ENCODE peak calls at places on chromosomes 6 and 20, in five cellular contexts. Q is neural progenitor cell, N is prostate gland, U is choroid plexus epithelial cell, T is dorsolateral prefrontal cortex. B is an unnamed sample.

GRCh38 chr20:19047951-19048296 is 164.5 kb upstream of the SLC24A3 start:
- DNase-seq in Q (no peak), N (peak; percentile 19), U (no peak), T (no peak), B (no peak)

GRCh38 chr6:125995972-125996580 is 9.7 kb downstream of the TRMT11 start:
- DNase-seq in Q (peak; percentile 77), N (peak; percentile 26), U (peak; percentile 81), T (no peak), B (peak; percentile 66)

GRCh38 chr6:33724281-33725023 is 13.0 kb upstream of the UQCC2 start:
- DNase-seq in Q (no peak), N (no peak), U (no peak), T (no peak), B (no peak)

GRCh38 chr6:159760602-159761057 is 1.2 kb upstream of the ACAT2 start:
- DNase-seq in Q (peak; percentile 85), N (no peak), U (peak; percentile 66), T (no peak), B (no peak)

GRCh38 chr6:145155411-145155810 is 579.9 kb downstream of the EPM2A start:
- DNase-seq in Q (no peak), N (no peak), U (no peak), T (no peak), B (no peak)

GRCh38 chr6:99458319-99458718 is 33.2 kb upstream of the PNISR start:
- DNase-seq in Q (peak; percentile 51), N (no peak), U (peak; percentile 64), T (no peak), B (no peak)

GRCh38 chr6:62285612-62286469 is at the start of gene KHDRBS2:
- DNase-seq in Q (peak; percentile 97), N (peak; percentile 41), U (no peak), T (peak; percentile 93), B (no peak)

GRCh38 chr6:158694913-158695312 is 45.1 kb downstream of the SYTL3 start:
- DNase-seq in Q (no peak), N (no peak), U (no peak), T (no peak), B (no peak)

GRCh38 chr6:4446982-4447381 is 311.6 kb upstream of the ECI2 start:
- DNase-seq in Q (no peak), N (no peak), U (peak; percentile 92), T (no peak), B (no peak)

GRCh38 chr20:6623989-6624388 is 143.5 kb upstream of the BMP2 start:
- DNase-seq in Q (peak; percentile 69), N (no peak), U (no peak), T (no peak), B (no peak)

GRCh38 chr6:168823397-168824020 is 382.5 kb downstream of the SMOC2 start:
- DNase-seq in Q (peak; percentile 71), N (no peak), U (no peak), T (no peak), B (no peak)

GRCh38 chr6:150813993-150814359 is 51.5 kb upstream of the MTHFD1L start:
- DNase-seq in Q (no peak), N (no peak), U (peak; percentile 30), T (no peak), B (no peak)

GRCh38 chr6:13794184-13794583 is 20.2 kb downstream of the MCUR1 start:
- DNase-seq in Q (no peak), N (no peak), U (peak; percentile 62), T (no peak), B (peak; percentile 48)

GRCh38 chr6:138571174-138571573 is 71.9 kb upstream of the NHSL1 start:
- DNase-seq in Q (no peak), N (no peak), U (no peak), T (no peak), B (no peak)

GRCh38 chr6:3405679-3406078 is 51.2 kb downstream of the SLC22A23 start:
- DNase-seq in Q (no peak), N (no peak), U (peak; percentile 82), T (no peak), B (no peak)

GRCh38 chr20:58111340-58112016 is 117.0 kb downstream of the ANKRD60 start:
- DNase-seq in Q (no peak), N (no peak), U (no peak), T (no peak), B (no peak)

GRCh38 chr20:32203556-32204484 is 3.7 kb downstream of the PLAGL2 start:
- DNase-seq in Q (no peak), N (peak; percentile 46), U (peak; percentile 36), T (no peak), B (no peak)

GRCh38 chr6:167673951-167674350 is 152.8 kb upstream of the AFDN start:
- DNase-seq in Q (no peak), N (no peak), U (no peak), T (no peak), B (no peak)

GRCh38 chr6:28710466-28711191 is 184.9 kb downstream of the GPX5 start:
- DNase-seq in Q (peak; percentile 49), N (no peak), U (peak; percentile 44), T (no peak), B (no peak)

GRCh38 chr6:148166339-148166949 is 176.2 kb upstream of the SASH1 start:
- DNase-seq in Q (peak; percentile 61), N (peak; percentile 22), U (peak; percentile 83), T (no peak), B (no peak)

GRCh38 chr6:151059612-151060095 is 180.1 kb upstream of the AKAP12 start:
- DNase-seq in Q (no peak), N (no peak), U (peak; percentile 66), T (no peak), B (no peak)

GRCh38 chr6:131014080-131014776 is 48.8 kb downstream of the EPB41L2 start:
- DNase-seq in Q (no peak), N (no peak), U (no peak), T (no peak), B (no peak)

GRCh38 chr6:84892666-84893065 is 128.3 kb upstream of the TBX18 start:
- DNase-seq in Q (no peak), N (no peak), U (peak; percentile 58), T (no peak), B (no peak)

GRCh38 chr6:56040271-56040670 is 164.9 kb upstream of the BMP5 start:
- DNase-seq in Q (no peak), N (no peak), U (peak; percentile 86), T (no peak), B (no peak)

GRCh38 chr6:30740993-30741784 is 1.3 kb downstream of the FLOT1 start:
- DNase-seq in Q (no peak), N (no peak), U (peak; percentile 22), T (no peak), B (no peak)

GRCh38 chr6:170024940-170025339 is 265.9 kb downstream of the DLL1 start:
- DNase-seq in Q (no peak), N (no peak), U (peak; percentile 42), T (no peak), B (no peak)

GRCh38 chr20:50487397-50487796 is 22.8 kb upstream of the PTPN1 start:
- DNase-seq in Q (no peak), N (no peak), U (no peak), T (no peak), B (no peak)

GRCh38 chr6:5665173-5665572 is 341.6 kb downstream of the NRN1 start:
- DNase-seq in Q (no peak), N (no peak), U (no peak), T (no peak), B (peak; percentile 59)

GRCh38 chr6:11140061-11140460 is 28.5 kb upstream of the ERVFRD-1 start:
- DNase-seq in Q (no peak), N (no peak), U (peak; percentile 24), T (no peak), B (no peak)

GRCh38 chr6:69846770-69847506 is 19.4 kb upstream of the COL19A1 start:
- DNase-seq in Q (no peak), N (no peak), U (peak; percentile 20), T (no peak), B (no peak)

GRCh38 chr6:31005249-31006020 is 4.8 kb upstream of the MUC22 start:
- DNase-seq in Q (no peak), N (no peak), U (no peak), T (no peak), B (no peak)

GRCh38 chr6:157974341-157974894 is 7.2 kb upstream of the SYNJ2 start:
- DNase-seq in Q (no peak), N (no peak), U (peak; percentile 52), T (no peak), B (no peak)

GRCh38 chr6:26323525-26324294 is 41.3 kb upstream of the BTN3A2 start:
- DNase-seq in Q (no peak), N (no peak), U (no peak), T (no peak), B (no peak)

GRCh38 chr6:111712398-111712797 is 106.7 kb upstream of the TRAF3IP2 start:
- DNase-seq in Q (no peak), N (no peak), U (peak; percentile 95), T (no peak), B (no peak)

GRCh38 chr6:47309326-47310130 is at the start of gene TNFRSF21:
- DNase-seq in Q (peak; percentile 96), N (peak; percentile 94), U (peak; percentile 94), T (peak; percentile 93), B (peak; percentile 82)
- H3K4me3 ChIP-seq in Q (peak within 1 kb of the TSS; percentile 73), N (peak within 1 kb of the TSS; percentile 58), U (peak within 1 kb of the TSS; percentile 88), T (peak within 1 kb of the TSS; percentile 83), B (peak within 1 kb of the TSS; percentile 49)

DNA sequence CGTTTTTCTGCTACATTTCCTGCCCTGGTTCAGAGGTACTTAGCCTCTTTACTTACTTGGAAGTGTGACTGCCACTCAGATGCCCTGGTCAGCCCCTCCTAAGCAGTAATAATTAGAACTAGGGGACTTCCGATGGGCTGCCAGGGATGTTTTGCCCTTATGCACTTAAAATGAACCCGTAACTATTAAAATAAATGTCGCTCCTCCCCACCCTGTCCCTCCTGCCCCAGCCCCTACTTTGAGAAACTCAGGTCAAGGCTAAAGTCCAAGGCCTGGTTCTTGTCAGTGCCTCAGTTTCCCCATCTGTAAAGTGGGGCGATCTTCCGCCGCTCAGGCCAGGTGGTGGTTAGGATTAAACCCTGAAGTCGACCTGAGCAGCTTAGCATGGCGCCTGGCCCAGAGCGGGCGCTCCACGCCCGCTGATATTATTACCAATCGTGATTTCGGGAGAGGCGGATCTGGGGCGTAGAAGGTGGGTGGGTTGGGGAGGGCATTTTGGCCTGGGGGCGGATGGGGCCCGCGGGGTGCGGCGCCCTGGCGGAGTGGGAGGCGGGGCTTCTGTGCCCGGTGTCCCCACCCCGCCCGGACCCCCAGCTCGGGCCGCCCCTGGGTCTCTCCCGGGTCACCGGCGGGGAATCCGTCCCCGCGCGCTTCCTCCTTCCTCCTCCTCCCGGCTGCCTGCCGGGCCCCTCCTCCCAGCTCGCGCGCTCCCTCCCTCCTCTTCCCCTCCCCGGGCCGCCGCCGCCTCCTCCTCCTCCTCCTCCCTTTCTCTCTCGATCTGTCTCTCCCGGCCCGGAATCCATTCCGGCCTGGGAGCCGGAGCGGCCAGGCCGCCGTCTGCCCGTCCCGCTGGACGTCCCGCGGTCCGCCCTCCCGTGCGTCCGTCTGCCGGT is at the start of gene SRC:
- DNase-seq in Q (peak; percentile 85), N (peak; percentile 84), U (peak; percentile 64), T (no peak), B (peak; percentile 80)
- H3K4me3 ChIP-seq in Q (peak within 1 kb of the TSS; percentile 78), N (peak within 1 kb of the TSS; percentile 70), U (peak within 1 kb of the TSS; percentile 64), T (peak within 1 kb of the TSS; percentile 63), B (peak within 1 kb of the TSS; percentile 60)

DNA sequence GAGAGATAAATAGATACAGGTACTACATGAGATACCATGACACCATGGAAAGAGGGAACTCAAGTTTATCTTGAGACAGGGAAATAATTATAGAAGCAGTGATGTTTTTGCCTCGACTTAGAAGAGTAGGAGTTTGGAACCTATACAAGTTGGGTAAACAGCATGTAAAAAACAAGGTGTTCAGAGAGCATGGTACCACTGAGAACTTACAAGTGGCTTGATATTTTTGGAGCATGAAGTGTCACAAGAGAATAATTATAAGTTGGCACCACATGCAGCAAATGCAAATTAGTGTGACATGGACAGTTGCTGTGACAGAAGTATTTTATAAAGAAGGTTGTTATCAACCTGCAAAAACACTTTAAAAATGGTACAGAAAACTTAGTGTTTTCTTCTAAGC is 47.1 kb upstream of the SCAF8 start:
- DNase-seq in Q (no peak), N (no peak), U (no peak), T (no peak), B (no peak)
- H3K4me3 ChIP-seq in Q (no peak overlapping the region), N (no peak overlapping the region), U (no peak overlapping the region), T (no peak overlapping the region), B (no peak overlapping the region)

GRCh38 chr20:22691369-22692118 is 107.2 kb upstream of the FOXA2 start:
- DNase-seq in Q (peak; percentile 92), N (peak; percentile 66), U (peak; percentile 77), T (peak; percentile 68), B (peak; percentile 79)
- H3K4me3 ChIP-seq in Q (no peak overlapping the region), N (no peak overlapping the region), U (peak overlapping the region; percentile 20), T (peak overlapping the region; percentile 27), B (no peak overlapping the region)